ENCODE peak calls at places on chromosomes 16 and 17, in eight cellular contexts. One of them, this sample, is unnamed.

GRCh38 chr17:1193300-1193699 is 13.5 kb upstream of the ABR start:
- DNase-seq in HS-27A: no peak
- DNase-seq in kidney tubule cell: no peak
- DNase-seq in thoracic aorta: no peak
- DNase-seq in activated naive CD8-positive, alpha-beta T cell treated with anti-CD3 and anti-CD28 coated beads, Interleukin-2, amount 50 U/mL, for 24 hours: no peak
- DNase-seq in esophagus muscularis mucosa: no peak
- DNase-seq in HEK293T: no peak
- DNase-seq in T-helper 2 cell: no peak
- DNase-seq in this sample: no peak

GRCh38 chr17:2120550-2121335 is 65.8 kb downstream of the HIC1 start:
- DNase-seq in HEK293T: no peak
- DNase-seq in esophagus muscularis mucosa: no peak
- DNase-seq in kidney tubule cell: no peak
- DNase-seq in thoracic aorta: no peak
- DNase-seq in activated naive CD8-positive, alpha-beta T cell treated with anti-CD3 and anti-CD28 coated beads, Interleukin-2, amount 50 U/mL, for 24 hours: no peak
- DNase-seq in HS-27A: no peak
- DNase-seq in T-helper 2 cell: no peak
- DNase-seq in this sample: no peak

GRCh38 chr17:81309140-81309858 is 14.2 kb upstream of the SLC38A10 start:
- DNase-seq in kidney tubule cell: peak
- DNase-seq in activated naive CD8-positive, alpha-beta T cell treated with anti-CD3 and anti-CD28 coated beads, Interleukin-2, amount 50 U/mL, for 24 hours: peak
- DNase-seq in HEK293T: peak
- DNase-seq in esophagus muscularis mucosa: peak
- DNase-seq in thoracic aorta: peak
- DNase-seq in HS-27A: no peak
- DNase-seq in T-helper 2 cell: peak
- DNase-seq in this sample: peak

GRCh38 chr17:32348483-32348800 is 1.5 kb upstream of the ZNF207 start:
- DNase-seq in T-helper 2 cell: no peak
- DNase-seq in esophagus muscularis mucosa: no peak
- DNase-seq in activated naive CD8-positive, alpha-beta T cell treated with anti-CD3 and anti-CD28 coated beads, Interleukin-2, amount 50 U/mL, for 24 hours: no peak
- DNase-seq in thoracic aorta: no peak
- DNase-seq in kidney tubule cell: no peak
- DNase-seq in HEK293T: no peak
- DNase-seq in HS-27A: no peak
- DNase-seq in this sample: no peak

GRCh38 chr16:58126451-58126968 is 2.7 kb downstream of the CFAP20 start:
- DNase-seq in activated naive CD8-positive, alpha-beta T cell treated with anti-CD3 and anti-CD28 coated beads, Interleukin-2, amount 50 U/mL, for 24 hours: no peak
- DNase-seq in T-helper 2 cell: no peak
- DNase-seq in HEK293T: no peak
- DNase-seq in kidney tubule cell: no peak
- DNase-seq in esophagus muscularis mucosa: no peak
- DNase-seq in thoracic aorta: no peak
- DNase-seq in HS-27A: no peak
- DNase-seq in this sample: no peak

GRCh38 chr17:40060887-40061480 is 1.8 kb upstream of the THRA start:
- DNase-seq in thoracic aorta: no peak
- DNase-seq in T-helper 2 cell: no peak
- DNase-seq in kidney tubule cell: no peak
- DNase-seq in HEK293T: no peak
- DNase-seq in activated naive CD8-positive, alpha-beta T cell treated with anti-CD3 and anti-CD28 coated beads, Interleukin-2, amount 50 U/mL, for 24 hours: no peak
- DNase-seq in HS-27A: no peak
- DNase-seq in esophagus muscularis mucosa: no peak
- DNase-seq in this sample: no peak

GRCh38 chr17:80826955-80827645 is 164.5 kb upstream of the CHMP6 start:
- DNase-seq in thoracic aorta: peak
- DNase-seq in esophagus muscularis mucosa: no peak
- DNase-seq in HEK293T: no peak
- DNase-seq in HS-27A: peak
- DNase-seq in kidney tubule cell: peak
- DNase-seq in activated naive CD8-positive, alpha-beta T cell treated with anti-CD3 and anti-CD28 coated beads, Interleukin-2, amount 50 U/mL, for 24 hours: peak
- DNase-seq in T-helper 2 cell: no peak
- DNase-seq in this sample: peak

GRCh38 chr16:26877421-26877820 is 189.3 kb upstream of the C16orf82 start:
- DNase-seq in HEK293T: no peak
- DNase-seq in esophagus muscularis mucosa: no peak
- DNase-seq in kidney tubule cell: no peak
- DNase-seq in T-helper 2 cell: no peak
- DNase-seq in HS-27A: no peak
- DNase-seq in activated naive CD8-positive, alpha-beta T cell treated with anti-CD3 and anti-CD28 coated beads, Interleukin-2, amount 50 U/mL, for 24 hours: no peak
- DNase-seq in thoracic aorta: no peak
- DNase-seq in this sample: no peak

GRCh38 chr17:52823155-52823554 is 664.6 kb upstream of the CA10 start:
- DNase-seq in activated naive CD8-positive, alpha-beta T cell treated with anti-CD3 and anti-CD28 coated beads, Interleukin-2, amount 50 U/mL, for 24 hours: no peak
- DNase-seq in T-helper 2 cell: no peak
- DNase-seq in esophagus muscularis mucosa: no peak
- DNase-seq in thoracic aorta: no peak
- DNase-seq in HS-27A: no peak
- DNase-seq in HEK293T: no peak
- DNase-seq in kidney tubule cell: no peak
- DNase-seq in this sample: no peak

GRCh38 chr17:73621685-73622084 is 22.6 kb downstream of the SDK2 start:
- DNase-seq in thoracic aorta: no peak
- DNase-seq in esophagus muscularis mucosa: no peak
- DNase-seq in T-helper 2 cell: no peak
- DNase-seq in activated naive CD8-positive, alpha-beta T cell treated with anti-CD3 and anti-CD28 coated beads, Interleukin-2, amount 50 U/mL, for 24 hours: no peak
- DNase-seq in kidney tubule cell: no peak
- DNase-seq in HEK293T: no peak
- DNase-seq in HS-27A: no peak
- DNase-seq in this sample: no peak

GRCh38 chr16:89588413-89589109 is 13.0 kb downstream of the CPNE7 start:
- DNase-seq in thoracic aorta: no peak
- DNase-seq in T-helper 2 cell: no peak
- DNase-seq in HS-27A: no peak
- DNase-seq in HEK293T: no peak
- DNase-seq in esophagus muscularis mucosa: no peak
- DNase-seq in kidney tubule cell: no peak
- DNase-seq in activated naive CD8-positive, alpha-beta T cell treated with anti-CD3 and anti-CD28 coated beads, Interleukin-2, amount 50 U/mL, for 24 hours: no peak
- DNase-seq in this sample: no peak

GRCh38 chr17:50066995-50067394 is 11.1 kb downstream of the ITGA3 start:
- DNase-seq in esophagus muscularis mucosa: no peak
- DNase-seq in HEK293T: no peak
- DNase-seq in HS-27A: no peak
- DNase-seq in T-helper 2 cell: no peak
- DNase-seq in activated naive CD8-positive, alpha-beta T cell treated with anti-CD3 and anti-CD28 coated beads, Interleukin-2, amount 50 U/mL, for 24 hours: no peak
- DNase-seq in thoracic aorta: no peak
- DNase-seq in kidney tubule cell: no peak
- DNase-seq in this sample: no peak

GRCh38 chr16:31705371-31705770 is 168.2 kb upstream of the ZNF267 start:
- DNase-seq in esophagus muscularis mucosa: no peak
- DNase-seq in T-helper 2 cell: no peak
- DNase-seq in activated naive CD8-positive, alpha-beta T cell treated with anti-CD3 and anti-CD28 coated beads, Interleukin-2, amount 50 U/mL, for 24 hours: no peak
- DNase-seq in thoracic aorta: no peak
- DNase-seq in HS-27A: no peak
- DNase-seq in HEK293T: no peak
- DNase-seq in kidney tubule cell: no peak
- DNase-seq in this sample: no peak

GRCh38 chr17:17732892-17733670 is 51.8 kb downstream of the RAI1 start:
- DNase-seq in esophagus muscularis mucosa: no peak
- DNase-seq in T-helper 2 cell: no peak
- DNase-seq in HS-27A: no peak
- DNase-seq in activated naive CD8-positive, alpha-beta T cell treated with anti-CD3 and anti-CD28 coated beads, Interleukin-2, amount 50 U/mL, for 24 hours: no peak
- DNase-seq in kidney tubule cell: peak
- DNase-seq in HEK293T: no peak
- DNase-seq in thoracic aorta: no peak
- DNase-seq in this sample: no peak

GRCh38 chr16:81996664-81997529 is 14.4 kb downstream of the SDR42E1 start:
- DNase-seq in T-helper 2 cell: no peak
- DNase-seq in thoracic aorta: no peak
- DNase-seq in activated naive CD8-positive, alpha-beta T cell treated with anti-CD3 and anti-CD28 coated beads, Interleukin-2, amount 50 U/mL, for 24 hours: no peak
- DNase-seq in kidney tubule cell: peak
- DNase-seq in esophagus muscularis mucosa: no peak
- DNase-seq in HS-27A: peak
- DNase-seq in HEK293T: peak
- DNase-seq in this sample: no peak

GRCh38 chr16:1222553-1223354 is 2.3 kb downstream of the TPSG1 start:
- DNase-seq in esophagus muscularis mucosa: no peak
- DNase-seq in T-helper 2 cell: no peak
- DNase-seq in thoracic aorta: no peak
- DNase-seq in HS-27A: no peak
- DNase-seq in HEK293T: no peak
- DNase-seq in activated naive CD8-positive, alpha-beta T cell treated with anti-CD3 and anti-CD28 coated beads, Interleukin-2, amount 50 U/mL, for 24 hours: no peak
- DNase-seq in kidney tubule cell: no peak
- DNase-seq in this sample: no peak

GRCh38 chr17:2691069-2691871 is 20.3 kb downstream of the CLUH start:
- DNase-seq in kidney tubule cell: no peak
- DNase-seq in T-helper 2 cell: no peak
- DNase-seq in HS-27A: no peak
- DNase-seq in activated naive CD8-positive, alpha-beta T cell treated with anti-CD3 and anti-CD28 coated beads, Interleukin-2, amount 50 U/mL, for 24 hours: no peak
- DNase-seq in thoracic aorta: no peak
- DNase-seq in HEK293T: no peak
- DNase-seq in esophagus muscularis mucosa: no peak
- DNase-seq in this sample: no peak

GRCh38 chr17:41910701-41911391 is 7.9 kb downstream of the ACLY start:
- DNase-seq in HEK293T: no peak
- DNase-seq in esophagus muscularis mucosa: no peak
- DNase-seq in kidney tubule cell: peak
- DNase-seq in HS-27A: peak
- DNase-seq in thoracic aorta: no peak
- DNase-seq in T-helper 2 cell: no peak
- DNase-seq in activated naive CD8-positive, alpha-beta T cell treated with anti-CD3 and anti-CD28 coated beads, Interleukin-2, amount 50 U/mL, for 24 hours: no peak
- DNase-seq in this sample: peak

GRCh38 chr17:81457917-81458555 is 54.6 kb downstream of the ACTG1 start:
- DNase-seq in HS-27A: no peak
- DNase-seq in esophagus muscularis mucosa: no peak
- DNase-seq in kidney tubule cell: no peak
- DNase-seq in T-helper 2 cell: no peak
- DNase-seq in HEK293T: no peak
- DNase-seq in thoracic aorta: no peak
- DNase-seq in activated naive CD8-positive, alpha-beta T cell treated with anti-CD3 and anti-CD28 coated beads, Interleukin-2, amount 50 U/mL, for 24 hours: no peak
- DNase-seq in this sample: no peak

GRCh38 chr16:70395345-70395901 is 43.5 kb downstream of the ST3GAL2 start:
- DNase-seq in thoracic aorta: no peak
- DNase-seq in activated naive CD8-positive, alpha-beta T cell treated with anti-CD3 and anti-CD28 coated beads, Interleukin-2, amount 50 U/mL, for 24 hours: peak
- DNase-seq in kidney tubule cell: peak
- DNase-seq in T-helper 2 cell: peak
- DNase-seq in HS-27A: no peak
- DNase-seq in HEK293T: peak
- DNase-seq in esophagus muscularis mucosa: no peak
- DNase-seq in this sample: peak

GRCh38 chr16:17379121-17379571 is 91.6 kb downstream of the XYLT1 start:
- DNase-seq in kidney tubule cell: no peak
- DNase-seq in HS-27A: no peak
- DNase-seq in activated naive CD8-positive, alpha-beta T cell treated with anti-CD3 and anti-CD28 coated beads, Interleukin-2, amount 50 U/mL, for 24 hours: no peak
- DNase-seq in HEK293T: no peak
- DNase-seq in thoracic aorta: no peak
- DNase-seq in T-helper 2 cell: no peak
- DNase-seq in esophagus muscularis mucosa: no peak
- DNase-seq in this sample: no peak

GRCh38 chr17:56269509-56269908 is 116.2 kb downstream of the ANKFN1 start:
- DNase-seq in activated naive CD8-positive, alpha-beta T cell treated with anti-CD3 and anti-CD28 coated beads, Interleukin-2, amount 50 U/mL, for 24 hours: no peak
- DNase-seq in HS-27A: no peak
- DNase-seq in thoracic aorta: no peak
- DNase-seq in HEK293T: no peak
- DNase-seq in T-helper 2 cell: no peak
- DNase-seq in kidney tubule cell: no peak
- DNase-seq in esophagus muscularis mucosa: no peak
- DNase-seq in this sample: no peak

GRCh38 chr16:22300427-22301071 is 3.3 kb downstream of the POLR3E start:
- DNase-seq in activated naive CD8-positive, alpha-beta T cell treated with anti-CD3 and anti-CD28 coated beads, Interleukin-2, amount 50 U/mL, for 24 hours: peak
- DNase-seq in T-helper 2 cell: peak
- DNase-seq in HEK293T: peak
- DNase-seq in esophagus muscularis mucosa: no peak
- DNase-seq in thoracic aorta: no peak
- DNase-seq in HS-27A: no peak
- DNase-seq in kidney tubule cell: peak
- DNase-seq in this sample: peak

GRCh38 chr17:55820675-55821074 is 69.8 kb downstream of the PCTP start:
- DNase-seq in HS-27A: no peak
- DNase-seq in T-helper 2 cell: no peak
- DNase-seq in esophagus muscularis mucosa: no peak
- DNase-seq in thoracic aorta: no peak
- DNase-seq in HEK293T: no peak
- DNase-seq in kidney tubule cell: no peak
- DNase-seq in activated naive CD8-positive, alpha-beta T cell treated with anti-CD3 and anti-CD28 coated beads, Interleukin-2, amount 50 U/mL, for 24 hours: no peak
- DNase-seq in this sample: no peak

GRCh38 chr17:81551458-81552243 is 502 bp downstream of the FAAP100 start:
- DNase-seq in activated naive CD8-positive, alpha-beta T cell treated with anti-CD3 and anti-CD28 coated beads, Interleukin-2, amount 50 U/mL, for 24 hours: no peak
- DNase-seq in thoracic aorta: no peak
- DNase-seq in HEK293T: peak
- DNase-seq in esophagus muscularis mucosa: no peak
- DNase-seq in T-helper 2 cell: no peak
- DNase-seq in kidney tubule cell: peak
- DNase-seq in HS-27A: no peak
- DNase-seq in this sample: no peak

GRCh38 chr16:29975811-29976511 is 2.3 kb downstream of the TAOK2 start:
- DNase-seq in HEK293T: no peak
- DNase-seq in kidney tubule cell: no peak
- DNase-seq in thoracic aorta: no peak
- DNase-seq in T-helper 2 cell: no peak
- DNase-seq in HS-27A: no peak
- DNase-seq in activated naive CD8-positive, alpha-beta T cell treated with anti-CD3 and anti-CD28 coated beads, Interleukin-2, amount 50 U/mL, for 24 hours: no peak
- DNase-seq in esophagus muscularis mucosa: no peak
- DNase-seq in this sample: no peak

GRCh38 chr17:59493867-59494266 is 71.5 kb upstream of the DHX40 start:
- DNase-seq in T-helper 2 cell: no peak
- DNase-seq in HS-27A: no peak
- DNase-seq in HEK293T: no peak
- DNase-seq in activated naive CD8-positive, alpha-beta T cell treated with anti-CD3 and anti-CD28 coated beads, Interleukin-2, amount 50 U/mL, for 24 hours: no peak
- DNase-seq in kidney tubule cell: no peak
- DNase-seq in esophagus muscularis mucosa: no peak
- DNase-seq in thoracic aorta: no peak
- DNase-seq in this sample: no peak

GRCh38 chr16:9966569-9967157 is 215.6 kb downstream of the GRIN2A start:
- DNase-seq in activated naive CD8-positive, alpha-beta T cell treated with anti-CD3 and anti-CD28 coated beads, Interleukin-2, amount 50 U/mL, for 24 hours: peak
- DNase-seq in HS-27A: no peak
- DNase-seq in HEK293T: no peak
- DNase-seq in esophagus muscularis mucosa: peak
- DNase-seq in kidney tubule cell: peak
- DNase-seq in T-helper 2 cell: peak
- DNase-seq in thoracic aorta: no peak
- DNase-seq in this sample: no peak

GRCh38 chr16:80599466-80599865 is 58.7 kb downstream of the DYNLRB2 start:
- DNase-seq in HS-27A: no peak
- DNase-seq in kidney tubule cell: peak
- DNase-seq in T-helper 2 cell: no peak
- DNase-seq in HEK293T: no peak
- DNase-seq in activated naive CD8-positive, alpha-beta T cell treated with anti-CD3 and anti-CD28 coated beads, Interleukin-2, amount 50 U/mL, for 24 hours: no peak
- DNase-seq in thoracic aorta: no peak
- DNase-seq in esophagus muscularis mucosa: no peak
- DNase-seq in this sample: no peak

GRCh38 chr17:8441690-8442089 is 6.0 kb downstream of the NDEL1 start:
- DNase-seq in T-helper 2 cell: no peak
- DNase-seq in HEK293T: no peak
- DNase-seq in esophagus muscularis mucosa: no peak
- DNase-seq in activated naive CD8-positive, alpha-beta T cell treated with anti-CD3 and anti-CD28 coated beads, Interleukin-2, amount 50 U/mL, for 24 hours: no peak
- DNase-seq in kidney tubule cell: no peak
- DNase-seq in HS-27A: no peak
- DNase-seq in thoracic aorta: no peak
- DNase-seq in this sample: no peak

GRCh38 chr17:38701504-38702165 is 3.4 kb upstream of the MLLT6 start:
- DNase-seq in thoracic aorta: no peak
- DNase-seq in T-helper 2 cell: peak
- DNase-seq in esophagus muscularis mucosa: no peak
- DNase-seq in kidney tubule cell: peak
- DNase-seq in HS-27A: no peak
- DNase-seq in activated naive CD8-positive, alpha-beta T cell treated with anti-CD3 and anti-CD28 coated beads, Interleukin-2, amount 50 U/mL, for 24 hours: peak
- DNase-seq in HEK293T: no peak
- DNase-seq in this sample: peak

GRCh38 chr17:41178843-41179616 is 1.0 kb upstream of the KRTAP4-2 start:
- DNase-seq in activated naive CD8-positive, alpha-beta T cell treated with anti-CD3 and anti-CD28 coated beads, Interleukin-2, amount 50 U/mL, for 24 hours: no peak
- DNase-seq in HS-27A: no peak
- DNase-seq in thoracic aorta: no peak
- DNase-seq in HEK293T: no peak
- DNase-seq in esophagus muscularis mucosa: no peak
- DNase-seq in T-helper 2 cell: no peak
- DNase-seq in kidney tubule cell: peak
- DNase-seq in this sample: no peak

GRCh38 chr17:44197980-44198720 is 1.5 kb downstream of the ATXN7L3 start:
- DNase-seq in thoracic aorta: no peak
- DNase-seq in esophagus muscularis mucosa: no peak
- DNase-seq in HEK293T: no peak
- DNase-seq in T-helper 2 cell: peak
- DNase-seq in HS-27A: no peak
- DNase-seq in kidney tubule cell: no peak
- DNase-seq in activated naive CD8-positive, alpha-beta T cell treated with anti-CD3 and anti-CD28 coated beads, Interleukin-2, amount 50 U/mL, for 24 hours: peak
- DNase-seq in this sample: peak

GRCh38 chr17:19800571-19800970 is 52.5 kb upstream of the ALDH3A1 start:
- DNase-seq in T-helper 2 cell: no peak
- DNase-seq in thoracic aorta: no peak
- DNase-seq in esophagus muscularis mucosa: no peak
- DNase-seq in kidney tubule cell: no peak
- DNase-seq in activated naive CD8-positive, alpha-beta T cell treated with anti-CD3 and anti-CD28 coated beads, Interleukin-2, amount 50 U/mL, for 24 hours: no peak
- DNase-seq in HS-27A: no peak
- DNase-seq in HEK293T: no peak
- DNase-seq in this sample: no peak

This sample was measured in B cell.